ENCODE peak calls at places on chromosomes 5 and 9, in seven cellular contexts. E is CD4-positive, CD25-positive, alpha-beta regulatory T cell; C is HCT116; Q is lower lobe of right lung; N is sigmoid colon; A is naive thymus-derived CD4-positive, alpha-beta T cell; O is CD8-positive, alpha-beta T cell. V is an unnamed sample.

GRCh38 chr9:21561502-21561901 is 79.4 kb upstream of the IFNE start:
- DNase-seq in E (no peak), C (no peak), Q (no peak), N (no peak), A (no peak), O (no peak), V (no peak)

GRCh38 chr5:127608077-127608660 is 40.7 kb upstream of the CTXN3 start:
- DNase-seq in E (no peak), C (no peak), Q (no peak), N (no peak), A (no peak), O (no peak), V (no peak)

GRCh38 chr9:131282688-131283422 is 6.5 kb upstream of the FAM78A start:
- DNase-seq in E (no peak), C (no peak), Q (no peak), N (no peak), A (no peak), O (no peak), V (no peak)

GRCh38 chr5:167671176-167671575 is 620.3 kb upstream of the WWC1 start:
- DNase-seq in E (no peak), C (no peak), Q (no peak), N (no peak), A (no peak), O (no peak), V (no peak)

GRCh38 chr5:74251106-74252032 is 389.2 kb downstream of the ENC1 start:
- DNase-seq in E (no peak), C (no peak), Q (no peak), N (peak; percentile 80), A (no peak), O (no peak), V (no peak)

GRCh38 chr5:142748568-142749249 is 21.5 kb upstream of the ARHGAP26 start:
- DNase-seq in E (peak; percentile 56), C (no peak), Q (peak; percentile 62), N (no peak), A (peak; percentile 44), O (peak; percentile 29), V (peak; percentile 21)

GRCh38 chr5:174599992-174600391 is 124.4 kb upstream of the MSX2 start:
- DNase-seq in E (no peak), C (no peak), Q (no peak), N (no peak), A (no peak), O (no peak), V (no peak)

GRCh38 chr5:32274548-32275420 is 38.0 kb downstream of the MTMR12 start:
- DNase-seq in E (no peak), C (no peak), Q (no peak), N (no peak), A (no peak), O (no peak), V (no peak)

GRCh38 chr9:21711504-21711903 is 90.9 kb upstream of the MTAP start:
- DNase-seq in E (no peak), C (peak; percentile 80), Q (no peak), N (no peak), A (no peak), O (no peak), V (no peak)

GRCh38 chr5:111512026-111512405 is 319 bp downstream of the STARD4 start:
- DNase-seq in E (no peak), C (no peak), Q (no peak), N (peak; percentile 77), A (no peak), O (no peak), V (no peak)

GRCh38 chr5:171484460-171484899 is 65.0 kb downstream of the FGF18 start:
- DNase-seq in E (peak; percentile 26), C (peak; percentile 10), Q (no peak), N (no peak), A (peak; percentile 42), O (peak; percentile 29), V (peak; percentile 17)

GRCh38 chr5:96088676-96089075 is 127.0 kb upstream of the ELL2 start:
- DNase-seq in E (no peak), C (no peak), Q (no peak), N (no peak), A (no peak), O (no peak), V (no peak)

GRCh38 chr5:116864838-116865190 is 290.2 kb upstream of the SEMA6A start:
- DNase-seq in E (no peak), C (no peak), Q (no peak), N (no peak), A (no peak), O (no peak), V (no peak)

GRCh38 chr5:174687503-174687902 is 36.9 kb upstream of the MSX2 start:
- DNase-seq in E (no peak), C (no peak), Q (no peak), N (no peak), A (no peak), O (no peak), V (no peak)

GRCh38 chr5:145479271-145479670 is 355.9 kb downstream of the PRELID2 start:
- DNase-seq in E (no peak), C (no peak), Q (no peak), N (no peak), A (no peak), O (no peak), V (no peak)

GRCh38 chr9:135221951-135222631 is 134.6 kb downstream of the OLFM1 start:
- DNase-seq in E (no peak), C (no peak), Q (peak; percentile 38), N (peak; percentile 50), A (no peak), O (no peak), V (no peak)

GRCh38 chr9:131982683-131983239 is 96.9 kb downstream of the MED27 start:
- DNase-seq in E (no peak), C (no peak), Q (no peak), N (no peak), A (no peak), O (no peak), V (no peak)

GRCh38 chr5:74798977-74799911 is 32.2 kb downstream of the NSA2 start:
- DNase-seq in E (no peak), C (no peak), Q (no peak), N (no peak), A (no peak), O (no peak), V (no peak)

GRCh38 chr5:6158974-6159863 is 219.1 kb downstream of the MED10 start:
- DNase-seq in E (no peak), C (no peak), Q (no peak), N (no peak), A (no peak), O (no peak), V (no peak)

GRCh38 chr9:128150594-128151342 is 1.5 kb downstream of the LCN2 start:
- DNase-seq in E (peak; percentile 21), C (peak; percentile 10), Q (peak; percentile 55), N (no peak), A (no peak), O (no peak), V (no peak)

GRCh38 chr5:151097081-151097480 is 16.2 kb upstream of the TNIP1 start:
- DNase-seq in E (no peak), C (no peak), Q (no peak), N (no peak), A (no peak), O (no peak), V (no peak)
- H3K4me1 ChIP-seq in E (peaks cover 30% of the 10 kb centered on the region), C (no peaks in the 10 kb centered on the region), Q (peaks cover 94% of the 10 kb centered on the region), N (peaks cover 59% of the 10 kb centered on the region), A (peaks cover 53% of the 10 kb centered on the region), O (peaks cover 56% of the 10 kb centered on the region), V (peaks cover 32% of the 10 kb centered on the region)

GRCh38 chr5:16709691-16710420 is 93.1 kb upstream of the RETREG1 start:
- DNase-seq in E (no peak), C (no peak), Q (no peak), N (no peak), A (no peak), O (no peak), V (no peak)
- H3K36me3 ChIP-seq in E (no peaks in the 10 kb centered on the region), C (peaks cover 10% of the 10 kb centered on the region), Q (peaks cover 49% of the 10 kb centered on the region), N (no peaks in the 10 kb centered on the region), A (no peaks in the 10 kb centered on the region), O (no peaks in the 10 kb centered on the region), V (no peaks in the 10 kb centered on the region)

GRCh38 chr5:1096792-1097191 is 15.1 kb downstream of the SLC12A7 start:
- DNase-seq in E (no peak), C (no peak), Q (no peak), N (no peak), A (no peak), O (no peak), V (no peak)

GRCh38 chr5:1099931-1100651 is 11.8 kb downstream of the SLC12A7 start:
- DNase-seq in E (no peak), C (no peak), Q (no peak), N (no peak), A (no peak), O (no peak), V (no peak)

GRCh38 chr5:1098986-1099597 is 12.8 kb downstream of the SLC12A7 start:
- DNase-seq in E (no peak), C (no peak), Q (no peak), N (peak; percentile 81), A (no peak), O (no peak), V (no peak)

GRCh38 chr5:1095302-1096016 is 16.4 kb downstream of the SLC12A7 start:
- DNase-seq in E (no peak), C (no peak), Q (no peak), N (no peak), A (no peak), O (no peak), V (no peak)

GRCh38 chr5:1097381-1097893 is 14.4 kb downstream of the SLC12A7 start:
- DNase-seq in E (no peak), C (no peak), Q (no peak), N (no peak), A (no peak), O (no peak), V (no peak)
- H3K4me1 ChIP-seq in E (peaks cover 26% of the 10 kb centered on the region), C (no peaks in the 10 kb centered on the region), Q (peaks cover 10% of the 10 kb centered on the region), N (peaks cover 43% of the 10 kb centered on the region), A (peaks cover 6% of the 10 kb centered on the region), O (peaks cover 53% of the 10 kb centered on the region), V (peaks cover 2% of the 10 kb centered on the region)

DNA sequence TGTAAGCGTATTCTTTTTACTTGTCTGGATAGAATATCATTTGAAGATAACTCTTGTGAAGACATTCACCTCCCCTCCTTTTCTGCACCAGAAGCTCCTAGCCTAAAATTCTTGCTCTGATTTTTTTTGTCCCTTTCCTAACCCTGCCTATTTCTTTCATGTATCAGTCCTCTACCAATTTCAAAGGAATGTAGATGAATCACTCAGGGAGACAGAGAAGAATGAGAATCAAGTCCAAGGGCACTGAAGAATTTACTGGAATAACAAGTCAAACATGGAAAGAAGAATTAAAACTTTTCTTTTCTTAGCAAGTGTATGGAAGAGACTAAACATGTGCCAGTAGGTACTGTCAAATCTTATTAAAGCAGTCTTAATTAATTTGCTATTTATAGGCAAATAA is 618.7 kb downstream of the DNAH5 start:
- DNase-seq in E (no peak), C (no peak), Q (no peak), N (no peak), A (no peak), O (no peak), V (no peak)
- H3K36me3 ChIP-seq in E (no peaks in the 10 kb centered on the region), C (no peaks in the 10 kb centered on the region), Q (no peaks in the 10 kb centered on the region), N (no peaks in the 10 kb centered on the region), A (no peaks in the 10 kb centered on the region), O (no peaks in the 10 kb centered on the region), V (no peaks in the 10 kb centered on the region)

GRCh38 chr5:119329701-119330100 is 26.1 kb upstream of the TNFAIP8 start:
- DNase-seq in E (no peak), C (no peak), Q (no peak), N (peak; percentile 78), A (no peak), O (no peak), V (no peak)
- H3K4me1 ChIP-seq in E (peaks cover 90% of the 10 kb centered on the region), C (peaks cover 6% of the 10 kb centered on the region), Q (peaks cover 27% of the 10 kb centered on the region), N (peaks cover 36% of the 10 kb centered on the region), A (peaks cover 86% of the 10 kb centered on the region), O (peaks cover 95% of the 10 kb centered on the region), V (peaks cover 76% of the 10 kb centered on the region)